ENCODE peak calls at places on chromosomes 2 and 18, in ten cellular contexts. R is D721Med, V is foreskin fibroblast, E is HCT116, X is heart left ventricle, N is hepatocyte, Y is astrocyte of the spinal cord, F is cardiac muscle cell, C is mammary epithelial cell, Z is AG04450. J is an unnamed sample.

GRCh38 chr2:98026927-98027522 is 31.3 kb upstream of the TMEM131 start:
- DNase-seq in R (no peak), V (no peak), E (no peak), X (no peak), N (no peak), Y (no peak), F (no peak), C (no peak), Z (no peak), J (no peak)

GRCh38 chr2:233960203-233960602 is 43.0 kb downstream of the TRPM8 start:
- DNase-seq in R (no peak), V (no peak), E (no peak), X (no peak), N (no peak), Y (no peak), F (no peak), C (no peak), Z (no peak), J (no peak)

GRCh38 chr2:5190023-5190422 is 502.2 kb upstream of the SOX11 start:
- DNase-seq in R (no peak), V (no peak), E (no peak), X (no peak), N (no peak), Y (peak), F (no peak), C (no peak), Z (no peak), J (peak)

GRCh38 chr2:54560146-54560881 is 104.2 kb downstream of the SPTBN1 start:
- DNase-seq in R (no peak), V (peak), E (no peak), X (no peak), N (peak), Y (peak), F (peak), C (peak), Z (no peak), J (peak)

GRCh38 chr2:164910091-164910899 is 45.0 kb downstream of the SLC38A11 start:
- DNase-seq in R (no peak), V (no peak), E (no peak), X (no peak), N (peak), Y (peak), F (no peak), C (peak), Z (peak), J (peak)

GRCh38 chr18:27843783-27844415 is 333.0 kb downstream of the CDH2 start:
- DNase-seq in R (no peak), V (peak), E (no peak), X (no peak), N (no peak), Y (peak), F (peak), C (peak), Z (no peak), J (peak)

GRCh38 chr18:75041586-75041985 is 167.4 kb downstream of the PTGR3 start:
- DNase-seq in R (peak), V (peak), E (peak), X (no peak), N (no peak), Y (peak), F (peak), C (peak), Z (no peak), J (peak)

GRCh38 chr2:188787661-188788044 is 186.5 kb upstream of the COL3A1 start:
- DNase-seq in R (no peak), V (peak), E (peak), X (no peak), N (peak), Y (peak), F (peak), C (no peak), Z (no peak), J (no peak)

GRCh38 chr2:191927319-191927867 is 80.5 kb upstream of the CAVIN2 start:
- DNase-seq in R (no peak), V (peak), E (peak), X (peak), N (no peak), Y (peak), F (peak), C (peak), Z (no peak), J (peak)

GRCh38 chr18:23283933-23284430 is 148.7 kb downstream of the CABLES1 start:
- DNase-seq in R (no peak), V (peak), E (peak), X (no peak), N (no peak), Y (peak), F (peak), C (peak), Z (no peak), J (peak)

GRCh38 chr2:75053484-75054112 is 95.2 kb downstream of the POLE4 start:
- DNase-seq in R (peak), V (no peak), E (peak), X (no peak), N (peak), Y (peak), F (peak), C (peak), Z (no peak), J (peak)

GRCh38 chr18:25503567-25504081 is 151.7 kb upstream of the ZNF521 start:
- DNase-seq in R (no peak), V (peak), E (peak), X (peak), N (peak), Y (peak), F (peak), C (peak), Z (peak), J (peak)

GRCh38 chr2:240229603-240230423 is 89.4 kb upstream of the OTOS start:
- DNase-seq in R (no peak), V (no peak), E (no peak), X (no peak), N (no peak), Y (no peak), F (peak), C (peak), Z (no peak), J (peak)

GRCh38 chr2:19837235-19837766 is 64.5 kb downstream of the TTC32 start:
- DNase-seq in R (no peak), V (no peak), E (no peak), X (no peak), N (no peak), Y (no peak), F (no peak), C (no peak), Z (no peak), J (no peak)

GRCh38 chr2:71700041-71700879 is 246.9 kb downstream of the DYSF start:
- DNase-seq in R (no peak), V (no peak), E (no peak), X (no peak), N (no peak), Y (no peak), F (no peak), C (no peak), Z (no peak), J (no peak)

GRCh38 chr2:70647873-70648481 is 94.4 kb upstream of the TGFA start:
- DNase-seq in R (no peak), V (peak), E (peak), X (no peak), N (peak), Y (peak), F (peak), C (peak), Z (peak), J (peak)

GRCh38 chr2:70646429-70646828 is 92.8 kb upstream of the TGFA start:
- DNase-seq in R (no peak), V (no peak), E (no peak), X (no peak), N (no peak), Y (no peak), F (no peak), C (no peak), Z (no peak), J (no peak)

GRCh38 chr2:70641263-70641784 is 87.7 kb upstream of the TGFA start:
- DNase-seq in R (no peak), V (no peak), E (no peak), X (no peak), N (no peak), Y (peak), F (no peak), C (peak), Z (no peak), J (peak)

GRCh38 chr2:70643715-70644114 is 90.1 kb upstream of the TGFA start:
- DNase-seq in R (no peak), V (no peak), E (peak), X (no peak), N (no peak), Y (no peak), F (peak), C (peak), Z (no peak), J (peak)

DNA sequence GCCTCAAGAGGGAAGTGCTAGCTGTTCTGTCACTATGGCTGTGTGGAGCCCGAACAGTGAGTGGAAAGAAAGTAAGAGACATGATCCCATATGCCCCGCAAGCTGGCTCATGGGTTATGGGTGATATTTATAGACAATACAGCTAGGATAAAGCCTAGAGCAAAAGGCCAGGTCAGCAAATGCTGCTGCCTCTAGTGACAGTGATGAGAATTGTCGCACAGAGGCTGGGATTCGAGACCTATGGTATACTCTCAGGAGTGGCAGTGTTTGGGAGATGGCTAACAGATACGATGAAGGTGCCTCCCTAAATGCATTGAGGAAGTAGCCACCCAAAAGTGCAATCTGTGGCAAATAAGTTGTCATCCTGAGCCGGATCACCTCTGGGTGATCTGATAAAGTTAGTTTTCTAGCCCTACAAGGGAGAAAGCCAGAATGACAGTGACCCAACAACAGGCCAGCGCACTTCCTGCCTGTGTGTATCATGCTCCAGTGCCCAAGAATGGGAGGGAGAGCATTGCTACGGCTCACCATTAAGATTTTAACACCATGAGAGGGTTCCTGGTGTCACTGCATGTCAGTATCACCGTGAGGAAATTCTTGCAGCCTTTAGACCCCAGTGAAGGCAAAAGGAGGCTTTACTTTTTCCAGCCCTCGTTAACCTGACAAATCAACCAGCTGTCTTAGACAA is 92.3 kb upstream of the TGFA start:
- DNase-seq in R (no peak), V (no peak), E (no peak), X (no peak), N (no peak), Y (no peak), F (no peak), C (no peak), Z (no peak), J (peak)
- TF ChIP-seq CTCF in R (peak), V (no peak), E (peak), X (no peak), N (peak), Y (no peak), F (no peak), C (peak), Z (no peak), J (peak)

GRCh38 chr2:237480988-237481387 is 6.1 kb upstream of the MLPH start:
- DNase-seq in R (no peak), V (no peak), E (no peak), X (no peak), N (no peak), Y (no peak), F (no peak), C (no peak), Z (no peak), J (no peak)

GRCh38 chr2:237485304-237485703 is 1.7 kb upstream of the MLPH start:
- DNase-seq in R (no peak), V (no peak), E (no peak), X (no peak), N (no peak), Y (peak), F (no peak), C (no peak), Z (no peak), J (peak)

GRCh38 chr2:237485844-237486243 is 1.2 kb upstream of the MLPH start:
- DNase-seq in R (no peak), V (no peak), E (no peak), X (no peak), N (no peak), Y (no peak), F (no peak), C (no peak), Z (no peak), J (peak)

GRCh38 chr2:237482485-237482884 is 4.6 kb upstream of the MLPH start:
- DNase-seq in R (no peak), V (no peak), E (no peak), X (peak), N (peak), Y (peak), F (no peak), C (no peak), Z (no peak), J (no peak)

GRCh38 chr2:237483018-237483731 is 3.9 kb upstream of the MLPH start:
- DNase-seq in R (no peak), V (peak), E (no peak), X (no peak), N (peak), Y (peak), F (peak), C (peak), Z (peak), J (peak)
- TF ChIP-seq CTCF in R (no peak), V (peak), E (no peak), X (no peak), N (peak), Y (peak), F (peak), C (peak), Z (peak), J (peak)

GRCh38 chr2:212517693-212518092 is 20.9 kb downstream of the ERBB4 start:
- DNase-seq in R (no peak), V (no peak), E (no peak), X (no peak), N (no peak), Y (no peak), F (no peak), C (no peak), Z (no peak), J (no peak)
- TF ChIP-seq CTCF in R (no peak), V (no peak), E (no peak), X (no peak), N (no peak), Y (peak), F (no peak), C (no peak), Z (no peak), J (no peak)

DNA sequence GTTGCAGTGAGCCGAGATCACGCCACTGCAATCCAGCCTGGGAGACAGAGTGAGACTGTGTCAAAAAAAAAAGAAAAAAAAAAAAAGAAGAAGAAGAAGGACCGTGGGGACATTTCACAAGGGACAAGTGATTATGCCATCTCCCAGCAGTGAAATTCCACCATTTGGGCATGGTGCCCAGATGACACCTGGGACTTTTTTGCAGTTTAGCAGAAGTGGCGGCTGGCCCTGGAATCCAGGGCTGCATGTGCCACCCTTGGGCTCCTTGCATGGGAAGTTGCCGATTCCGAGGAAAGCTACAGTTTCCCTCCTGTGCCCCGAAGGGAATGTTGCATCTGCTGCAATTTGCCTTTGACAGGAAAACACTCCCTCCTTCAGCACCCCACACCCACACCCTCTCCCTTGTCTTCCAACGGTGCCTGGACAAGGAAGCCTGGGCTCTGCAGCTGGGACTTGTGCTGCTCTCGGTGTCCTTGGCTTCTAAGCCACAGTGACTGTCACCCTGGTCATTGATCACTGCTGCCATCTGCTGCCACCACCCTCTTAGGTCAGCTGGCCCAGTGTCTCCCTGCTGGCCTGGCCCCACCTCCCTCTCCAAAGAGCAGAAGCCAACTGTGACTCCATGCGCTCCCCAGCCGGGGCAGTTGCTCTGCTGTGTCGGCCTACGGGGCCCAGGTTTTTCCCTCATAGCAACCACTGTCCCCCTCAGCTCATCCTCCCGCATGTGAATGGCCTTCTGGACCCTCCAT is 56.4 kb upstream of the LRRC30 start:
- DNase-seq in R (peak), V (no peak), E (no peak), X (no peak), N (peak), Y (no peak), F (peak), C (peak), Z (no peak), J (no peak)
- TF ChIP-seq CTCF in R (peak), V (no peak), E (no peak), X (no peak), N (peak), Y (no peak), F (no peak), C (peak), Z (no peak), J (peak)

GRCh38 chr18:63511285-63511684 is 30.9 kb upstream of the SERPINB12 start:
- DNase-seq in R (no peak), V (peak), E (peak), X (no peak), N (peak), Y (peak), F (peak), C (no peak), Z (peak), J (peak)
- TF ChIP-seq CTCF in R (peak), V (peak), E (peak), X (peak), N (peak), Y (peak), F (peak), C (peak), Z (peak), J (peak)

GRCh38 chr2:231318436-231318835 is 77.1 kb upstream of the B3GNT7 start:
- DNase-seq in R (no peak), V (no peak), E (no peak), X (peak), N (no peak), Y (no peak), F (no peak), C (no peak), Z (no peak), J (no peak)

GRCh38 chr2:231312066-231312465 is 83.4 kb upstream of the B3GNT7 start:
- DNase-seq in R (no peak), V (no peak), E (no peak), X (no peak), N (no peak), Y (no peak), F (no peak), C (no peak), Z (no peak), J (no peak)

GRCh38 chr2:231317579-231317978 is 77.9 kb upstream of the B3GNT7 start:
- DNase-seq in R (no peak), V (no peak), E (no peak), X (no peak), N (no peak), Y (no peak), F (no peak), C (no peak), Z (no peak), J (no peak)

GRCh38 chr2:231318954-231319353 is 76.6 kb upstream of the B3GNT7 start:
- DNase-seq in R (no peak), V (no peak), E (no peak), X (no peak), N (no peak), Y (no peak), F (no peak), C (no peak), Z (no peak), J (no peak)

GRCh38 chr2:231315896-231316295 is 79.6 kb upstream of the B3GNT7 start:
- DNase-seq in R (no peak), V (no peak), E (no peak), X (no peak), N (no peak), Y (no peak), F (no peak), C (no peak), Z (no peak), J (no peak)
- TF ChIP-seq CTCF in R (no peak), V (no peak), E (no peak), X (no peak), N (no peak), Y (no peak), F (no peak), C (no peak), Z (no peak), J (no peak)

GRCh38 chr2:137547842-137548241 is 416.4 kb upstream of the HNMT start:
- DNase-seq in R (no peak), V (no peak), E (no peak), X (no peak), N (no peak), Y (no peak), F (no peak), C (no peak), Z (no peak), J (no peak)
- TF ChIP-seq CTCF in R (no peak), V (no peak), E (no peak), X (no peak), N (no peak), Y (no peak), F (no peak), C (no peak), Z (no peak), J (no peak)

DNA sequence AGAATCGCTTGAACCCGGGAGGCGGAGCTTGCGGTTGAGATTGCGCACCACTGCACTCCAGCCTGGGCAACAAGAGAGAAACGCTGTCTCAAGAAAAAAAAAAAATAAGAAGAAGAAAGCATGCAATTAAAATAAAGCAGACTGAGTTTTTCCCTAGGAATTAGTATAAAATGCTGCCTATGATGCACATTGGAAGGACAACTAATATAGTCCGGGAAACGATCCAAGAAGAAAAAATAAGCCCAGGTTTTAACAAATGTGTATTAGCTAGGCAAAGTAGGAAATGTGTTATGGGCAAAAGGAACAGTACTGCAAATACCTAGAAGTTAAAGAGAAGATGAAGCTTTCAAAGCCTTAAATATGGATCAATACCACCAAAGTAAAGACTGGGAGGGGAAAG is 64.0 kb downstream of the SPIRE1 start:
- DNase-seq in R (no peak), V (no peak), E (no peak), X (no peak), N (no peak), Y (peak), F (peak), C (no peak), Z (no peak), J (no peak)
- TF ChIP-seq CTCF in R (no peak), V (no peak), E (no peak), X (no peak), N (no peak), Y (no peak), F (no peak), C (no peak), Z (no peak), J (no peak)

DNA sequence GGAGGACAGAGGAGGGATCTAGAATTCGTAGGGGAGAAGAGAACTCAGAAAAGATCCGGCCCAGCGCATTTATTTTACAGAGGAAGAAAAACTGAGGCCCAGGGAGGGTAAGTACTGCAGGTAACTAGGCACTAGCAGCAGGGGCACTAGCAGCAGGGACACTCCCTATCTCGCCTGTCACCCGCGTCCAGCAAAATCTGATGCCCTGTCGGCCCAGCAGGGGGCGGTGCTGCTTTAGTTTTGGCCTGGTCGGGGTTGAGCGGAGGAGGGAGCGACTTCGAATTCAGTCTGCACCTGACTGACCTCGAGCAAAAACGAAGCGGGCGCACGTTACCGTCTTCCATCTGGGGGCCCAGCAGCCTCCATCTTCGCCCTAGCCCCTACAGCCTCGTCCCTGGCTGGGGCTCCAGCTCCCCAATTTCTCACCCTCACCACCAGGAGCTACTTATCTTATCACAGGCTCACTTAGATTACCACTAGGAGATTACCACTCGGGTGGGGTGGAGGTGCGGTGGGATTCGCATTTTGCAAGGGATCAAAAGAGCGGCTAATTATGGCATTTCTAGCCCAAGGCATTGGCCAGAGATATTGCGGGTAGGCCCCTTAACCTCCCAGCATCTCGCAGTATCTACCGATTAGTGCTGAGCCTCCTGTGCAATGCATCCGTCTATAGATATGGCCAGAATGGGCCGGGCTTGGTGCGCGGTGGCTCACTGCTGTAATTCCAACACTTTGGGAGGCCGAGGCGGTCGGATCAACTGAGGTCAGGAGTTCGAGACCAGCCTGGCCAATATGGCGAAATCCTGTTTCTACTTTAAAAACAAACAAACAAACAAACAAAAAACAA is 17.8 kb upstream of the CD8A start:
- DNase-seq in R (peak), V (peak), E (peak), X (peak), N (peak), Y (peak), F (peak), C (peak), Z (peak), J (peak)
- TF ChIP-seq CTCF in R (peak), V (peak), E (peak), X (peak), N (peak), Y (peak), F (peak), C (peak), Z (peak), J (peak)

J was measured in PC-3.